ENCODE peak calls at places on chromosome 19, in nine cellular contexts. T is hepatocyte; L is neural progenitor cell; H is brain microvascular endothelial cell; A is HFF-Myc; F is H1; Y is WERI-Rb-1; W is left ventricle myocardium inferior; Z is CD8-positive, alpha-beta memory T cell. J is an unnamed sample.

GRCh38 chr19:45467115-45467455 is 711 bp upstream of the FOSB start:
- DNase-seq in L (peak), T (peak), H (no peak), Y (no peak), F (no peak), W (no peak), A (no peak), Z (no peak), J (no peak)

GRCh38 chr19:45691516-45692186 is at the start of gene SNRPD2:
- DNase-seq in T (peak), Y (peak), W (peak), F (peak), L (peak), H (peak), Z (no peak), A (peak), J (peak)

GRCh38 chr19:49061445-49061844 is 3.2 kb downstream of the NTF4 start:
- DNase-seq in T (no peak), H (no peak), Z (no peak), L (no peak), A (no peak), Y (no peak), F (no peak), W (no peak), J (no peak)

GRCh38 chr19:8456064-8456463 is 11.3 kb downstream of the HNRNPM start:
- DNase-seq in L (peak), H (no peak), A (no peak), T (no peak), Y (peak), F (no peak), W (no peak), Z (no peak), J (no peak)

GRCh38 chr19:33690461-33691427 is 69.0 kb downstream of the CHST8 start:
- DNase-seq in W (no peak), Z (no peak), T (no peak), Y (no peak), A (no peak), L (no peak), H (no peak), F (no peak), J (peak)

GRCh38 chr19:6576869-6577281 is 14.1 kb downstream of the CD70 start:
- DNase-seq in W (no peak), A (no peak), Z (no peak), F (no peak), H (no peak), L (no peak), Y (no peak), T (no peak), J (no peak)

GRCh38 chr19:54329476-54330165 is 9.3 kb downstream of the LILRA4 start:
- DNase-seq in T (no peak), H (no peak), Z (no peak), F (no peak), Y (no peak), W (no peak), A (no peak), L (no peak), J (peak)

GRCh38 chr19:55455576-55456235 is 5.7 kb downstream of the ISOC2 start:
- DNase-seq in T (no peak), A (no peak), F (no peak), H (no peak), Y (no peak), Z (no peak), W (no peak), L (no peak), J (no peak)

GRCh38 chr19:34345934-34346333 is 19.1 kb upstream of the GPI start:
- DNase-seq in Y (peak), Z (peak), A (no peak), T (peak), L (peak), W (peak), F (peak), H (peak), J (no peak)

GRCh38 chr19:48970139-48970766 is 5.1 kb downstream of the FTL start:
- DNase-seq in W (no peak), A (no peak), F (no peak), L (no peak), T (no peak), Z (no peak), Y (no peak), H (no peak), J (no peak)

GRCh38 chr19:21824679-21825078 is 11.3 kb downstream of the ZNF43 start:
- DNase-seq in A (no peak), F (no peak), T (no peak), Z (no peak), H (no peak), L (no peak), W (no peak), Y (no peak), J (no peak)

GRCh38 chr19:30669329-30670010 is 297.3 kb downstream of the ZNF536 start:
- DNase-seq in A (no peak), L (peak), H (peak), Y (peak), W (peak), Z (no peak), T (peak), F (peak), J (peak)

GRCh38 chr19:43695985-43696729 is 19.7 kb upstream of the IRGC start:
- DNase-seq in A (no peak), Z (no peak), W (no peak), L (no peak), Y (no peak), F (no peak), T (no peak), H (no peak), J (no peak)

GRCh38 chr19:43704002-43704705 is 11.7 kb upstream of the IRGC start:
- DNase-seq in T (no peak), F (no peak), A (no peak), H (no peak), W (no peak), Z (no peak), Y (no peak), L (no peak), J (no peak)

GRCh38 chr19:43699506-43700367 is 16.1 kb upstream of the IRGC start:
- DNase-seq in H (peak), W (peak), Y (peak), L (peak), Z (peak), A (peak), T (peak), F (peak), J (peak)

GRCh38 chr19:43697295-43697694 is 18.6 kb upstream of the IRGC start:
- DNase-seq in Y (no peak), H (no peak), L (no peak), W (no peak), F (no peak), A (no peak), T (no peak), Z (no peak), J (no peak)

DNA sequence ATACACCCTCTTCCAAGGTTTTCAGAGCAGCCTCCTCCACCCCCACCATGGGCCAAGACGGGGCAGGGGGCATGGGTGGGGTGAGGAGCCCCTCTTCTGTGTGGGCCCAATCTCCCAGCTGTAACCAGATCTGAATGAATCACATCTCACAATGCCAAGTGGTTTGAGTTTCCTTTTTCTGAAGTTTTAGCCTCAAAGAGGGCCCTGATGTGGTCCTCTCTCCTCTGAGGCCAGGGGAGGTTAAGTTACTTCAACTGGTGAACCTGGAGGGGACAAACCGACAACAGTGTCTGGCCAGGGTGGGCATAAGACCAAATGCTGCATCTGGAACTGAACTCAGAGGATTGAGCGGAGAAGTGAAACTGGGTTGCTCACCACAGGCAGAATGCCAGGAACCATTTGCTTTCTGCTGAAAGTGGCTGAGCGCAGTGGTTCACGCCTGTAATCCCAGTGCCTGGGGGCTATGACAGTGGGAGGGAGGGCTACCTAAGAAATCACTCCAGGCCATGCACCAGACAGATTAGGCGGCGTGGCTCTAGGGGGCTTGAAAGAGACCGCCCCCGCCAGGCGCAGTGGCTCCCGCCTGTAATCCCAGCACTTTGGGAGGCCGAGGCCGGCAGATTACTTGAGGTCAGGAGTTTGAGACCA is 15.4 kb upstream of the IRGC start:
- DNase-seq in Z (no peak), L (peak), F (no peak), W (peak), A (peak), Y (no peak), H (peak), T (no peak), J (no peak)
- H3K4me3 ChIP-seq in Z (no peak), L (no peak), F (no peak), W (peak), A (peak), Y (no peak), H (no peak), T (no peak), J (no peak)

DNA sequence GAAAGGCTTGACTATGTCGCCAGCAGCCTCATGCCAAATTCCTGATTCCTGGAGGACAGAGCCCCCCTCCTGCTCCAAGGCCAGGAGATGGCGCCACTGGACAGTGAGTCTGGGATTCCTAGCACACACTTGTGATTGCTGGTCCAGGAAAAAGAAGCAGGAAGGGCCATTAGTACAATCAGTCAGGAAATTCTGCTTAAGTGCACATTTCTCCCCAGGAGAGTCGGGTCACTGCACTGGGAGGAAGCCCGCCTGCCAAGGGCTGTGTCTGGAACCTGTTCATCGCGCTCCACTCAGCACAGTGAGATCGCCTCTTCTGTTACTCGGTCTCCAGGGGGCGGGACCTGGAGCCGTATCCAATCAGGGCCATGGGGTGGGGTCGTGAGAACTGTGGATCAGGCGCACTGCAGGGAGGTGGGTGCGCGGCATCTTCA is 65.1 kb downstream of the ZNF823 start:
- DNase-seq in A (no peak), L (peak), W (peak), Y (peak), T (peak), H (peak), F (peak), Z (no peak), J (peak)
- H3K4me3 ChIP-seq in A (no peak), L (peak), W (peak), Y (no peak), T (peak), H (peak), F (peak), Z (no peak), J (peak)

DNA sequence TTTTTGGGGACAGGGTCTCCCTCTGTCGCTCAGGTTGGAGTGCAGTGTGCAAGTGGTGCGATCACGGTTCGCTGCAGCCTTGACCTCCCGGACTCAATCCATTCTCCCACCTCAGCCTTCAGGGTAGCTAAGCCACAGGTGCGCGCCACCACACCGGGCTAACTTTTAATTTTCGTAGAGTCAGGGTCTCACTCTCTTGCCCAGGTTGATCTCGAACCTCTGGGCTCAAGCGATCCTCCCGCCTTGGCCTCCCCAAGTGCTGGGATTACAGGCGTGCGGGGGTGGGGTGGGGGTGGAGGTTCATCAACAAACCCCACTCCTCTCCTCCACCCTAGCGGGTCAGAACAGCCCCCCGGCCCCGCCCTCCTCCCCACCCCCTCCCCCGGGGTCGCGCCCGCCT is 5.4 kb downstream of the NXNL1 start:
- DNase-seq in L (no peak), A (no peak), T (no peak), H (no peak), Y (no peak), W (no peak), F (no peak), Z (no peak), J (no peak)
- H3K4me3 ChIP-seq in L (no peak), A (no peak), T (no peak), H (no peak), Y (no peak), W (no peak), F (peak), Z (no peak), J (no peak)

DNA sequence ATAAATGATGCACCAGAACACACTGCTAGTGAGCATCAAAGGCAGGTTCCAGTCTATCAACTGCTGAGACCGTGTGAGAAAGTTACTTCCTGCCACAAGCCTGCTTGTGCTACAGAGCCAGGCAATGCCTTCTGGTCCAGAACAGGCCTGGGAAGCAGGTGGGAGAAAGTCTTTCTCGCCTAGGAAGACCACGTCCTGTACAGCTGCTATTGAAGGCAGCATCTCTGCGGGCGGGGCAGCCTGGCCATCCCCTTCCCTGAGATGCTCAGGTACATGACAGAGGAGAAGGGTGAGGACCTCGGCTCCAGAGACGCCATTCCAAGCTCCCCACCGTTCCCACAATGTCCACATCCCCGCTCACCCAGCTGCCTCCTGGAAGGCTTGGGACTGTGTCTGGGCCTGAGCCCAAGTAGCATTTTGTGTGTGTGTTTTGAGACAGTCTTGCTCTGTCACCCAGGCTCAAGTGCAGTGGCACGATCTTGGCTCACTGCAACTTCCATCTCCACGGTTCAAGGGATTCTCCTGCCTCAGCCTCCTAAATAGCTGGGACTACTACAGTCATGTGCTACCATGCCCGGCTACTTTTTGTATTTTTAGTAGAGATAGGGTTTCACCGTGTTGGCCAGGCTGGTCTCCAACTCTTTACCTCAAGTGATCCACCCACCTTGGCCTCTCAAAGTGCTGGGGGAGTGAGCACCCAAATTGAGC is 3.4 kb downstream of the RFX1 start:
- DNase-seq in T (no peak), A (no peak), L (no peak), Z (peak), W (peak), H (no peak), Y (no peak), F (no peak), J (peak)
- H3K4me3 ChIP-seq in T (no peak), A (no peak), L (no peak), Z (peak), W (no peak), H (no peak), Y (no peak), F (no peak), J (no peak)

GRCh38 chr19:16661480-16662034 is 618 bp downstream of the TMEM38A start:
- DNase-seq in Z (no peak), Y (peak), A (no peak), L (peak), T (peak), W (peak), H (no peak), F (peak), J (peak)
- H3K4me3 ChIP-seq in Z (peak), Y (peak), A (peak), L (peak), T (peak), W (peak), H (peak), F (peak), J (peak)

GRCh38 chr19:3079578-3079977 is 14.6 kb upstream of the GNA11 start:
- DNase-seq in L (no peak), Y (no peak), W (no peak), F (no peak), H (no peak), Z (no peak), A (no peak), T (no peak), J (no peak)
- H3K4me3 ChIP-seq in L (no peak), Y (no peak), W (no peak), F (no peak), H (no peak), Z (no peak), A (no peak), T (no peak), J (no peak)

GRCh38 chr19:14149509-14149994 is 13.2 kb upstream of the ASF1B start:
- DNase-seq in W (peak), L (no peak), A (no peak), F (no peak), Z (peak), T (peak), Y (no peak), H (no peak), J (peak)
- H3K4me3 ChIP-seq in W (peak), L (no peak), A (no peak), F (no peak), Z (peak), T (no peak), Y (no peak), H (no peak), J (no peak)

DNA sequence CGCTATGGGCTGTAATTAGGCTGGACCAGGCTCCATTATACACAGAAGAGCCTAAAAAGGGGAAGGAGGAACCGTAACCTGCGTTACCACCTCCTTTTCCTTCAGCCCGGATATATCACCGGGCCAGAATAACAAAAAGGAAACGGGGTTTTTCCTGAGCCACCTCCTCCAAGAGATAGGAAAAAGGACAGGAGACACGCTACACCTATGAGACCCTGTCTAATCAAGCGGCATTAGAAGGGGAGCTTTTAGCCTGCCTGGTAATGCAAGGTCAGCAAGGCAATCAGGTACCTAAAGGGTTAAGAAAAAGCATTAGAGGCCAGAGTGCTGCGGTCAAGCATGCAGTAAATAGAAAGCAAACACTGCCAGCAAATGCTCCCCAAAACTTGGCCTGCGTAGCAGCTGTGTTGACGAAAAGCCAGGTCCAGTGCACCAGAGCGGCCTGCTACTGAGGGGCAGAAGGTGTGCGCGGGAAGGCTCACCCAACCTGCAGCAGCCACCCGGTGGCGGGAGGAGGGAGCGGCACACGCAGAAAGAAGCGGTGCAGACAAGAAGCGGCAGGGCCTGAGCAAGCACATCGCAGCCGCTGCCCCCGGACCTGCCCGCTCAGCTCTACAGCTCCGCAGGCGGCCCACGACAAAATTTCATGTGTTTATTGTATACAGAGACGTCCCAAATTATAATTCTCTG is 1466.1 kb downstream of the UQCRFS1 start:
- DNase-seq in L (peak), F (peak), A (no peak), T (no peak), Y (peak), W (peak), Z (no peak), H (peak), J (peak)
- H3K4me3 ChIP-seq in L (peak), F (no peak), A (no peak), T (no peak), Y (no peak), W (peak), Z (no peak), H (no peak), J (no peak)

DNA sequence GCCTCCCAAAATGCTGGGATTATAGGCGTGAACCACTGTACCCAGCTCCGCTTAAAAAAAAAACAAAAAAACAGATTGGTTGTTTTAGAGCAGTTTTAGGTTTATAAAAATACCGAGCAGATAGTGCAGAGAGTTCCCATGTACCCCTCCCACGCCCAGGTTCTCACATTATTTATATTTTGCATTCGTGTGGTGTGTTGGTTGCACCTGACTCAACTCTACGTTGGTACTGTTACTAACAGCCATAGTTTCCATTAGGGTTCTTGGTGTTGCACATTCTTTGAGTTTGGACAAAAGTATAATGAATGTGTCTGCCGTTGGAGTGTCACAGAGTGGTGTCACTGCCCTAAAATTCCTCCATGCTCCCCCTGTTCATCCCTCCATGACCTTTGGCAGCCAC is 29.1 kb downstream of the MYO9B start:
- DNase-seq in A (no peak), Z (no peak), H (no peak), W (no peak), T (no peak), F (no peak), Y (no peak), L (no peak), J (no peak)
- H3K4me3 ChIP-seq in A (no peak), Z (no peak), H (no peak), W (no peak), T (no peak), F (no peak), Y (no peak), L (no peak), J (no peak)

DNA sequence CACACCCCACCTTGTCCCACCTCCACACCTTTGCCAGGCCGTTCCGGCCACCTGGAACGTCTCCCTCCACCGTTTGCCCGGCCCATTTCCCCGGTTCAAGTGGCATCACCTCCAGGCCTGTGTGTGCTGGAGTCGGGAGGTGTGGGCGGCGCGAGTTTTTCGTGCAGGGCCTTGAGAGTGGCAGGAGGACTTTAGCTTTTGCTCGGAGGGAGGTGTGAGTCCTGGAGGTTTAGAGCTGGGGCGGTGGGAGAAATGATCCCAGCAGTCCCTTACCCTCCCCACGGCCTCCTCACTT is 4.3 kb upstream of the PALM start:
- DNase-seq in H (no peak), Z (no peak), L (no peak), A (no peak), F (no peak), Y (no peak), W (no peak), T (no peak), J (no peak)
- H3K4me3 ChIP-seq in H (no peak), Z (peak), L (no peak), A (no peak), F (peak), Y (no peak), W (peak), T (no peak), J (no peak)

J was measured in kidney.